ENCODE peak calls at places on chromosomes 1 and 21, in nine cellular contexts. One of them, this sample, is unnamed.

GRCh38 chr1:92993581-92993980 is 32.3 kb upstream of the DIPK1A start:
- DNase-seq in globus pallidus: no peak
- DNase-seq in NCI-H1436: no peak
- DNase-seq in body of pancreas: no peak
- DNase-seq in fibroblast of mammary gland: no peak
- DNase-seq in activated naive CD8-positive, alpha-beta T cell treated with anti-CD3 and anti-CD28 coated beads, Interleukin-2, amount 50 U/mL, for 24 hours: no peak
- DNase-seq in GM10248: no peak
- DNase-seq in EL: no peak
- DNase-seq in mammary epithelial cell: no peak
- DNase-seq in this sample: no peak

GRCh38 chr1:41866285-41866684 is 52.4 kb downstream of the HIVEP3 start:
- DNase-seq in activated naive CD8-positive, alpha-beta T cell treated with anti-CD3 and anti-CD28 coated beads, Interleukin-2, amount 50 U/mL, for 24 hours: no peak
- DNase-seq in GM10248: no peak
- DNase-seq in mammary epithelial cell: no peak
- DNase-seq in globus pallidus: no peak
- DNase-seq in NCI-H1436: no peak
- DNase-seq in EL: no peak
- DNase-seq in fibroblast of mammary gland: no peak
- DNase-seq in body of pancreas: no peak
- DNase-seq in this sample: no peak

GRCh38 chr1:2174348-2175054 is 20.1 kb downstream of the FAAP20 start:
- DNase-seq in activated naive CD8-positive, alpha-beta T cell treated with anti-CD3 and anti-CD28 coated beads, Interleukin-2, amount 50 U/mL, for 24 hours: peak; percentile 54
- DNase-seq in EL: peak; percentile 69
- DNase-seq in GM10248: peak; percentile 82
- DNase-seq in mammary epithelial cell: peak; percentile 40
- DNase-seq in fibroblast of mammary gland: peak; percentile 58
- DNase-seq in globus pallidus: peak; percentile 24
- DNase-seq in NCI-H1436: no peak
- DNase-seq in body of pancreas: peak; percentile 41
- DNase-seq in this sample: no peak

GRCh38 chr1:42747125-42747524 is 7.1 kb upstream of the CLDN19 start:
- DNase-seq in EL: no peak
- DNase-seq in globus pallidus: no peak
- DNase-seq in body of pancreas: peak; percentile 47
- DNase-seq in mammary epithelial cell: no peak
- DNase-seq in GM10248: peak; percentile 65
- DNase-seq in fibroblast of mammary gland: peak; percentile 24
- DNase-seq in activated naive CD8-positive, alpha-beta T cell treated with anti-CD3 and anti-CD28 coated beads, Interleukin-2, amount 50 U/mL, for 24 hours: peak; percentile 45
- DNase-seq in NCI-H1436: no peak
- DNase-seq in this sample: no peak

GRCh38 chr1:5448486-5448885 is 543.7 kb downstream of the NPHP4 start:
- DNase-seq in activated naive CD8-positive, alpha-beta T cell treated with anti-CD3 and anti-CD28 coated beads, Interleukin-2, amount 50 U/mL, for 24 hours: peak; percentile 14
- DNase-seq in globus pallidus: no peak
- DNase-seq in mammary epithelial cell: no peak
- DNase-seq in fibroblast of mammary gland: no peak
- DNase-seq in EL: no peak
- DNase-seq in NCI-H1436: no peak
- DNase-seq in GM10248: no peak
- DNase-seq in body of pancreas: no peak
- DNase-seq in this sample: no peak

GRCh38 chr1:8858888-8859706 is 19.4 kb downstream of the ENO1 start:
- DNase-seq in GM10248: peak; percentile 46
- DNase-seq in body of pancreas: peak; percentile 49
- DNase-seq in mammary epithelial cell: no peak
- DNase-seq in EL: peak; percentile 67
- DNase-seq in fibroblast of mammary gland: peak; percentile 75
- DNase-seq in activated naive CD8-positive, alpha-beta T cell treated with anti-CD3 and anti-CD28 coated beads, Interleukin-2, amount 50 U/mL, for 24 hours: peak; percentile 54
- DNase-seq in globus pallidus: no peak
- DNase-seq in NCI-H1436: no peak
- DNase-seq in this sample: no peak

GRCh38 chr1:204127597-204128242 is 24.1 kb downstream of the ETNK2 start:
- DNase-seq in mammary epithelial cell: peak; percentile 66
- DNase-seq in globus pallidus: peak; percentile 63
- DNase-seq in EL: peak; percentile 88
- DNase-seq in GM10248: no peak
- DNase-seq in body of pancreas: peak; percentile 75
- DNase-seq in activated naive CD8-positive, alpha-beta T cell treated with anti-CD3 and anti-CD28 coated beads, Interleukin-2, amount 50 U/mL, for 24 hours: peak; percentile 22
- DNase-seq in NCI-H1436: peak; percentile 83
- DNase-seq in fibroblast of mammary gland: peak; percentile 89
- DNase-seq in this sample: peak; percentile 31

GRCh38 chr1:240031009-240031408 is 60.7 kb upstream of the FMN2 start:
- DNase-seq in body of pancreas: no peak
- DNase-seq in EL: peak; percentile 99
- DNase-seq in NCI-H1436: no peak
- DNase-seq in mammary epithelial cell: peak; percentile 35
- DNase-seq in activated naive CD8-positive, alpha-beta T cell treated with anti-CD3 and anti-CD28 coated beads, Interleukin-2, amount 50 U/mL, for 24 hours: no peak
- DNase-seq in fibroblast of mammary gland: peak; percentile 95
- DNase-seq in globus pallidus: no peak
- DNase-seq in GM10248: no peak
- DNase-seq in this sample: no peak

GRCh38 chr1:43274804-43275180 is 5.0 kb downstream of the TMEM125 start:
- DNase-seq in body of pancreas: no peak
- DNase-seq in mammary epithelial cell: no peak
- DNase-seq in EL: no peak
- DNase-seq in globus pallidus: no peak
- DNase-seq in fibroblast of mammary gland: no peak
- DNase-seq in GM10248: no peak
- DNase-seq in activated naive CD8-positive, alpha-beta T cell treated with anti-CD3 and anti-CD28 coated beads, Interleukin-2, amount 50 U/mL, for 24 hours: no peak
- DNase-seq in NCI-H1436: no peak
- DNase-seq in this sample: no peak

GRCh38 chr1:196997428-196997827 is 20.1 kb downstream of the CFHR5 start:
- DNase-seq in activated naive CD8-positive, alpha-beta T cell treated with anti-CD3 and anti-CD28 coated beads, Interleukin-2, amount 50 U/mL, for 24 hours: no peak
- DNase-seq in mammary epithelial cell: peak; percentile 20
- DNase-seq in EL: peak; percentile 58
- DNase-seq in NCI-H1436: no peak
- DNase-seq in fibroblast of mammary gland: peak; percentile 90
- DNase-seq in globus pallidus: no peak
- DNase-seq in body of pancreas: no peak
- DNase-seq in GM10248: no peak
- DNase-seq in this sample: no peak

GRCh38 chr1:52702886-52703787 is 5.0 kb upstream of the COA7 start:
- DNase-seq in GM10248: peak; percentile 90
- DNase-seq in activated naive CD8-positive, alpha-beta T cell treated with anti-CD3 and anti-CD28 coated beads, Interleukin-2, amount 50 U/mL, for 24 hours: peak; percentile 78
- DNase-seq in NCI-H1436: no peak
- DNase-seq in fibroblast of mammary gland: peak; percentile 88
- DNase-seq in globus pallidus: peak; percentile 95
- DNase-seq in body of pancreas: peak; percentile 91
- DNase-seq in mammary epithelial cell: peak; percentile 88
- DNase-seq in EL: peak; percentile 88
- DNase-seq in this sample: peak; percentile 39

GRCh38 chr1:88646852-88647645 is 37.0 kb upstream of the PKN2 start:
- DNase-seq in fibroblast of mammary gland: peak; percentile 39
- DNase-seq in activated naive CD8-positive, alpha-beta T cell treated with anti-CD3 and anti-CD28 coated beads, Interleukin-2, amount 50 U/mL, for 24 hours: no peak
- DNase-seq in NCI-H1436: no peak
- DNase-seq in EL: no peak
- DNase-seq in GM10248: no peak
- DNase-seq in mammary epithelial cell: peak; percentile 65
- DNase-seq in body of pancreas: no peak
- DNase-seq in globus pallidus: no peak
- DNase-seq in this sample: no peak

GRCh38 chr1:171794085-171794484 is 12.6 kb downstream of the METTL13 start:
- DNase-seq in body of pancreas: no peak
- DNase-seq in EL: peak; percentile 92
- DNase-seq in globus pallidus: no peak
- DNase-seq in GM10248: no peak
- DNase-seq in NCI-H1436: no peak
- DNase-seq in activated naive CD8-positive, alpha-beta T cell treated with anti-CD3 and anti-CD28 coated beads, Interleukin-2, amount 50 U/mL, for 24 hours: peak; percentile 41
- DNase-seq in mammary epithelial cell: peak; percentile 92
- DNase-seq in fibroblast of mammary gland: peak; percentile 89
- DNase-seq in this sample: no peak

GRCh38 chr1:36962991-36963390 is 71.3 kb downstream of the GRIK3 start:
- DNase-seq in activated naive CD8-positive, alpha-beta T cell treated with anti-CD3 and anti-CD28 coated beads, Interleukin-2, amount 50 U/mL, for 24 hours: no peak
- DNase-seq in fibroblast of mammary gland: no peak
- DNase-seq in EL: no peak
- DNase-seq in body of pancreas: no peak
- DNase-seq in mammary epithelial cell: no peak
- DNase-seq in GM10248: no peak
- DNase-seq in NCI-H1436: no peak
- DNase-seq in globus pallidus: peak; percentile 49
- DNase-seq in this sample: peak; percentile 32

GRCh38 chr1:93578911-93579825 is 102.5 kb downstream of the BCAR3 start:
- DNase-seq in NCI-H1436: no peak
- DNase-seq in mammary epithelial cell: no peak
- DNase-seq in GM10248: no peak
- DNase-seq in fibroblast of mammary gland: no peak
- DNase-seq in body of pancreas: no peak
- DNase-seq in activated naive CD8-positive, alpha-beta T cell treated with anti-CD3 and anti-CD28 coated beads, Interleukin-2, amount 50 U/mL, for 24 hours: no peak
- DNase-seq in EL: no peak
- DNase-seq in globus pallidus: no peak
- DNase-seq in this sample: no peak

GRCh38 chr1:9749361-9749760 is 74.4 kb downstream of the CLSTN1 start:
- DNase-seq in activated naive CD8-positive, alpha-beta T cell treated with anti-CD3 and anti-CD28 coated beads, Interleukin-2, amount 50 U/mL, for 24 hours: no peak
- DNase-seq in GM10248: no peak
- DNase-seq in mammary epithelial cell: no peak
- DNase-seq in body of pancreas: no peak
- DNase-seq in NCI-H1436: no peak
- DNase-seq in fibroblast of mammary gland: no peak
- DNase-seq in globus pallidus: no peak
- DNase-seq in EL: no peak
- DNase-seq in this sample: no peak

GRCh38 chr21:32599146-32599925 is 12.8 kb downstream of the CFAP298 start:
- DNase-seq in mammary epithelial cell: no peak
- DNase-seq in NCI-H1436: no peak
- DNase-seq in fibroblast of mammary gland: no peak
- DNase-seq in activated naive CD8-positive, alpha-beta T cell treated with anti-CD3 and anti-CD28 coated beads, Interleukin-2, amount 50 U/mL, for 24 hours: no peak
- DNase-seq in body of pancreas: no peak
- DNase-seq in GM10248: no peak
- DNase-seq in globus pallidus: no peak
- DNase-seq in EL: no peak
- DNase-seq in this sample: no peak

GRCh38 chr21:35319684-35320083 is 270.6 kb upstream of the RUNX1 start:
- DNase-seq in fibroblast of mammary gland: no peak
- DNase-seq in NCI-H1436: no peak
- DNase-seq in body of pancreas: no peak
- DNase-seq in globus pallidus: no peak
- DNase-seq in EL: no peak
- DNase-seq in GM10248: no peak
- DNase-seq in mammary epithelial cell: peak; percentile 50
- DNase-seq in activated naive CD8-positive, alpha-beta T cell treated with anti-CD3 and anti-CD28 coated beads, Interleukin-2, amount 50 U/mL, for 24 hours: no peak
- DNase-seq in this sample: no peak

GRCh38 chr1:32509939-32510338 is 29.3 kb upstream of the ZBTB8A start:
- DNase-seq in EL: no peak
- DNase-seq in NCI-H1436: no peak
- DNase-seq in body of pancreas: no peak
- DNase-seq in mammary epithelial cell: no peak
- DNase-seq in GM10248: no peak
- DNase-seq in activated naive CD8-positive, alpha-beta T cell treated with anti-CD3 and anti-CD28 coated beads, Interleukin-2, amount 50 U/mL, for 24 hours: no peak
- DNase-seq in fibroblast of mammary gland: no peak
- DNase-seq in globus pallidus: no peak
- DNase-seq in this sample: no peak

GRCh38 chr1:219422811-219423598 is 189.9 kb downstream of the ZC3H11B start:
- DNase-seq in EL: peak; percentile 33
- DNase-seq in body of pancreas: no peak
- DNase-seq in NCI-H1436: no peak
- DNase-seq in mammary epithelial cell: peak; percentile 12
- DNase-seq in globus pallidus: no peak
- DNase-seq in GM10248: peak; percentile 15
- DNase-seq in activated naive CD8-positive, alpha-beta T cell treated with anti-CD3 and anti-CD28 coated beads, Interleukin-2, amount 50 U/mL, for 24 hours: no peak
- DNase-seq in fibroblast of mammary gland: peak; percentile 79
- DNase-seq in this sample: no peak